ENCODE peak calls at places on chromosomes 7 and 10, in six cellular contexts. Q, J, N, P, O and X are unnamed samples.

GRCh38 chr7:30740417-30741181 is 11.3 kb upstream of the INMT start:
- DNase-seq in Q (peak; percentile 93), J (peak; percentile 77), N (peak; percentile 45), P (peak; percentile 47), O (peak; percentile 90), X (peak; percentile 80)

GRCh38 chr7:128104109-128104742 is 73.0 kb upstream of the LRRC4 start:
- DNase-seq in Q (no peak), J (peak; percentile 62), N (no peak), P (no peak), O (no peak), X (peak; percentile 36)

GRCh38 chr7:157526604-157527003 is 189.8 kb downstream of the DNAJB6 start:
- DNase-seq in Q (peak; percentile 82), J (no peak), N (no peak), P (no peak), O (no peak), X (no peak)

GRCh38 chr10:49269523-49269922 is 29.4 kb upstream of the C10orf71 start:
- DNase-seq in Q (peak; percentile 48), J (no peak), N (no peak), P (no peak), O (no peak), X (no peak)

GRCh38 chr10:49791100-49791499 is 29.0 kb upstream of the OGDHL start:
- DNase-seq in Q (no peak), J (no peak), N (no peak), P (no peak), O (no peak), X (no peak)

GRCh38 chr10:93718937-93719725 is 16.7 kb upstream of the FRA10AC1 start:
- DNase-seq in Q (no peak), J (no peak), N (no peak), P (no peak), O (no peak), X (peak; percentile 16)

GRCh38 chr7:12403287-12404181 is at the start of gene VWDE:
- DNase-seq in Q (no peak), J (peak; percentile 23), N (peak; percentile 80), P (peak; percentile 36), O (peak; percentile 67), X (peak; percentile 32)

GRCh38 chr10:57898231-57898630 is 369.5 kb downstream of the IPMK start:
- DNase-seq in Q (no peak), J (no peak), N (peak; percentile 42), P (no peak), O (no peak), X (no peak)